ENCODE peak calls at places on chromosomes 13 and 19, in seven cellular contexts. D is substantia nigra; H is stimulated activated CD8-positive, alpha-beta memory T cell treated with anti-CD3 and anti-CD28 coated beads, Interleukin-2, amount 100 ng/mL, for 48 hours; L is activated T-helper 1 cell treated with anti-CD3 and anti-CD28 coated beads, Interleukin-2, amount 50 U/mL, for 16 hours; K is NCI-H748 treated with DMSO at 0.1 percent for 48 hours; S is NCI-H82; W is GM20000. Z is an unnamed sample.

GRCh38 chr19:55082023-55082851 is 6.6 kb downstream of the EPS8L1 start:
- DNase-seq in D (no peak), H (no peak), K (peak), S (peak), L (no peak), W (peak), Z (peak)

GRCh38 chr19:1282588-1283206 is 3.0 kb upstream of the EFNA2 start:
- DNase-seq in H (no peak), W (peak), L (no peak), K (no peak), S (peak), D (no peak), Z (no peak)

GRCh38 chr19:36604656-36605100 is 435 bp upstream of the ZNF382 start:
- DNase-seq in D (peak), W (peak), L (peak), S (peak), H (peak), K (no peak), Z (peak)

GRCh38 chr19:18851673-18852325 is 20.0 kb downstream of the UPF1 start:
- DNase-seq in S (no peak), H (no peak), K (no peak), D (no peak), L (no peak), W (no peak), Z (no peak)

GRCh38 chr13:28609936-28610335 is 49.0 kb upstream of the POMP start:
- DNase-seq in S (no peak), D (no peak), K (no peak), H (no peak), W (no peak), L (no peak), Z (no peak)

GRCh38 chr19:5228932-5229777 is 111.5 kb downstream of the PTPRS start:
- DNase-seq in D (no peak), W (no peak), K (no peak), S (no peak), L (no peak), H (no peak), Z (no peak)

GRCh38 chr13:98460519-98460918 is 116.4 kb downstream of the STK24 start:
- DNase-seq in S (no peak), H (no peak), D (no peak), L (no peak), W (no peak), K (no peak), Z (no peak)

GRCh38 chr13:99431927-99432636 is 69.2 kb upstream of the TM9SF2 start:
- DNase-seq in L (no peak), W (no peak), K (no peak), D (no peak), S (no peak), H (no peak), Z (no peak)

GRCh38 chr13:92547256-92547655 is 679.4 kb upstream of the GPC6 start:
- DNase-seq in W (no peak), S (no peak), H (no peak), K (no peak), D (no peak), L (no peak), Z (no peak)

GRCh38 chr19:24033962-24034342 is 53.0 kb upstream of the ZNF254 start:
- DNase-seq in S (peak), K (peak), W (peak), L (no peak), D (peak), H (peak), Z (no peak)

GRCh38 chr19:35142531-35143230 is 374 bp upstream of the FXYD7 start:
- DNase-seq in S (peak), D (peak), K (peak), W (peak), L (peak), H (peak), Z (peak)

GRCh38 chr19:12786149-12786870 is 5.0 kb upstream of the JUNB start:
- DNase-seq in H (no peak), S (no peak), D (peak), L (no peak), W (peak), K (no peak), Z (no peak)

GRCh38 chr13:98576215-98576945 is 527 bp downstream of the STK24 start:
- DNase-seq in S (peak), H (no peak), L (peak), D (peak), W (peak), K (peak), Z (no peak)

GRCh38 chr19:58058428-58058827 is 654 bp upstream of the ZNF135 start:
- DNase-seq in S (no peak), L (no peak), D (peak), H (no peak), K (no peak), W (no peak), Z (no peak)